ENCODE peak calls at places on chromosomes 4 and X, in eight cellular contexts. T, Y, L, N, V, G, D and E are unnamed samples.

GRCh38 chr4:46124773-46125172 is 919 bp upstream of the GABRG1 start:
- DNase-seq in G (peak), N (no peak), L (no peak), Y (peak), D (no peak), T (peak), V (no peak), E (no peak)

GRCh38 chr4:15771419-15772058 is 6.6 kb upstream of the CD38 start:
- DNase-seq in V (no peak), D (no peak), Y (no peak), G (no peak), T (no peak), N (no peak), L (no peak), E (no peak)

GRCh38 chrX:56733459-56734046 is 4.5 kb downstream of the NBDY start:
- DNase-seq in N (no peak), G (peak), L (peak), T (no peak), Y (peak), D (peak), V (peak), E (no peak)

GRCh38 chr4:126761947-126762650 is 870.7 kb upstream of the INTU start:
- DNase-seq in L (no peak), Y (no peak), V (no peak), N (no peak), G (no peak), D (no peak), T (no peak), E (no peak)

GRCh38 chr4:119030536-119030890 is 105.1 kb upstream of the MYOZ2 start:
- DNase-seq in L (no peak), D (no peak), T (no peak), G (no peak), N (no peak), V (no peak), Y (no peak), E (no peak)

GRCh38 chr4:123409301-123409700 is 12.7 kb downstream of the SPRY1 start:
- DNase-seq in N (no peak), L (no peak), Y (no peak), V (no peak), T (no peak), G (no peak), D (no peak), E (no peak)

GRCh38 chrX:79630033-79631009 is 263.2 kb upstream of the ITM2A start:
- DNase-seq in Y (no peak), T (no peak), D (no peak), N (no peak), V (no peak), G (no peak), L (no peak), E (no peak)

GRCh38 chr4:61425315-61425714 is 225.2 kb downstream of the ADGRL3 start:
- DNase-seq in N (no peak), V (no peak), G (no peak), D (no peak), T (no peak), Y (no peak), L (no peak), E (no peak)

GRCh38 chr4:177163532-177163931 is 146.1 kb upstream of the NEIL3 start:
- DNase-seq in N (no peak), D (no peak), V (no peak), G (no peak), L (no peak), Y (peak), T (no peak), E (no peak)

GRCh38 chr4:145681956-145682355 is 2.0 kb downstream of the C4orf51 start:
- DNase-seq in Y (no peak), V (no peak), L (no peak), N (no peak), T (no peak), G (no peak), D (no peak), E (no peak)

GRCh38 chr4:20463176-20463430 is 211.4 kb downstream of the SLIT2 start:
- DNase-seq in Y (no peak), L (no peak), T (no peak), N (no peak), V (no peak), D (no peak), G (no peak), E (no peak)

GRCh38 chr4:41832961-41833360 is 84.4 kb upstream of the PHOX2B start:
- DNase-seq in L (no peak), D (no peak), N (no peak), T (no peak), Y (no peak), G (no peak), V (no peak), E (no peak)

GRCh38 chrX:53483838-53484420 is 49.8 kb upstream of the HSD17B10 start:
- DNase-seq in N (peak), D (no peak), Y (peak), L (no peak), T (no peak), V (no peak), G (no peak), E (no peak)

GRCh38 chrX:23612846-23613245 is 54.4 kb upstream of the PRDX4 start:
- DNase-seq in G (no peak), V (no peak), D (no peak), T (no peak), N (no peak), L (no peak), Y (no peak), E (no peak)

GRCh38 chrX:42269186-42269585 is 345.8 kb upstream of the CASK start:
- DNase-seq in D (no peak), G (no peak), N (no peak), V (no peak), L (no peak), Y (no peak), T (no peak), E (no peak)

GRCh38 chrX:134741801-134742200 is 83.5 kb upstream of the PLAC1 start:
- DNase-seq in D (no peak), G (no peak), L (no peak), T (no peak), Y (no peak), N (no peak), V (no peak), E (no peak)

GRCh38 chr4:78512357-78512920 is 39.1 kb upstream of the ANXA3 start:
- DNase-seq in T (no peak), D (no peak), N (no peak), Y (no peak), L (no peak), G (no peak), V (no peak), E (no peak)

GRCh38 chrX:136292656-136293055 is 8.1 kb upstream of the ADGRG4 start:
- DNase-seq in D (no peak), L (no peak), N (no peak), Y (no peak), G (no peak), V (no peak), T (no peak), E (no peak)

GRCh38 chr4:57405359-57405758 is 295.2 kb upstream of the IGFBP7 start:
- DNase-seq in V (no peak), D (no peak), Y (no peak), L (peak), G (no peak), T (no peak), N (peak), E (no peak)

GRCh38 chr4:53592128-53592527 is 842 bp upstream of the LNX1 start:
- DNase-seq in L (no peak), D (no peak), N (no peak), G (no peak), T (no peak), V (no peak), Y (no peak), E (no peak)

GRCh38 chrX:16160729-16161128 is 6.6 kb upstream of the MAGEB17 start:
- DNase-seq in L (peak), V (no peak), T (no peak), G (no peak), N (peak), D (no peak), Y (peak), E (no peak)

GRCh38 chrX:142089193-142089592 is 115.9 kb downstream of the MAGEC2 start:
- DNase-seq in N (peak), Y (peak), T (no peak), D (no peak), L (no peak), V (no peak), G (no peak), E (no peak)

GRCh38 chr4:60729194-60729593 is 470.9 kb upstream of the ADGRL3 start:
- DNase-seq in L (no peak), N (no peak), T (no peak), G (no peak), D (no peak), Y (no peak), V (no peak), E (no peak)